ENCODE peak calls at places on chromosomes 11 and 22, in four cellular contexts. P is cardiac muscle cell; F is CD4-positive, alpha-beta T cell; M is SJSA1. L is an unnamed sample.

GRCh38 chr22:48436201-48436931 is 1391.3 kb downstream of the BRD1 start:
- DNase-seq in M (no peak), F (no peak), P (no peak), L (no peak)

GRCh38 chr11:73478737-73479347 is 102.6 kb downstream of the RELT start:
- DNase-seq in P (peak), M (peak), F (no peak), L (no peak)

GRCh38 chr22:38214248-38215056 is 12.7 kb downstream of the MAFF start:
- DNase-seq in P (peak), M (no peak), F (peak), L (no peak)

GRCh38 chr11:1238767-1239595 is 16.1 kb downstream of the MUC5B start:
- DNase-seq in P (peak), F (no peak), M (no peak), L (no peak)

GRCh38 chr22:37295213-37295886 is 13.0 kb downstream of the CYTH4 start:
- DNase-seq in P (no peak), F (no peak), M (no peak), L (no peak)

GRCh38 chr11:76557466-76557865 is 112.6 kb downstream of the EMSY start:
- DNase-seq in P (no peak), F (no peak), M (no peak), L (no peak)

GRCh38 chr22:35749808-35750207 is 32.1 kb downstream of the APOL5 start:
- DNase-seq in M (peak), F (no peak), P (peak), L (no peak)

GRCh38 chr22:25987948-25988347 is 181.3 kb upstream of the SEZ6L start:
- DNase-seq in P (no peak), F (no peak), M (no peak), L (no peak)

GRCh38 chr11:9765320-9766101 is 101.6 kb downstream of the SWAP70 start:
- DNase-seq in P (peak), F (no peak), M (peak), L (no peak)

GRCh38 chr22:33272180-33272579 is 214.0 kb upstream of the SYN3 start:
- DNase-seq in F (no peak), P (no peak), M (no peak), L (no peak)

GRCh38 chr22:48235744-48236143 is 1473.3 kb downstream of the TBC1D22A start:
- DNase-seq in P (no peak), F (no peak), M (no peak), L (no peak)

GRCh38 chr11:96134622-96135021 is 208.4 kb downstream of the MAML2 start:
- DNase-seq in P (no peak), M (no peak), F (no peak), L (no peak)

GRCh38 chr11:45930031-45930794 is 7.8 kb downstream of the LARGE2 start:
- DNase-seq in P (no peak), F (no peak), M (no peak), L (no peak)

GRCh38 chr22:20115691-20116375 is at the start of gene RANBP1:
- DNase-seq in P (no peak), F (no peak), M (no peak), L (no peak)

GRCh38 chr11:33718441-33718840 is 17.8 kb downstream of the CD59 start:
- DNase-seq in M (no peak), F (no peak), P (no peak), L (no peak)

GRCh38 chr11:22065472-22065871 is 127.4 kb upstream of the ANO5 start:
- DNase-seq in F (no peak), P (no peak), M (no peak), L (no peak)

GRCh38 chr11:35104655-35105054 is 34.3 kb upstream of the CD44 start:
- DNase-seq in M (no peak), F (no peak), P (no peak), L (no peak)

GRCh38 chr11:12284321-12285050 is 92.9 kb upstream of the PARVA start:
- DNase-seq in P (no peak), M (peak), F (no peak), L (no peak)

GRCh38 chr11:27963370-27963769 is 144.6 kb downstream of the KIF18A start:
- DNase-seq in P (no peak), M (no peak), F (no peak), L (no peak)
- H3K27ac ChIP-seq in P (no peak), M (no peak), F (no peak), L (no peak)

DNA sequence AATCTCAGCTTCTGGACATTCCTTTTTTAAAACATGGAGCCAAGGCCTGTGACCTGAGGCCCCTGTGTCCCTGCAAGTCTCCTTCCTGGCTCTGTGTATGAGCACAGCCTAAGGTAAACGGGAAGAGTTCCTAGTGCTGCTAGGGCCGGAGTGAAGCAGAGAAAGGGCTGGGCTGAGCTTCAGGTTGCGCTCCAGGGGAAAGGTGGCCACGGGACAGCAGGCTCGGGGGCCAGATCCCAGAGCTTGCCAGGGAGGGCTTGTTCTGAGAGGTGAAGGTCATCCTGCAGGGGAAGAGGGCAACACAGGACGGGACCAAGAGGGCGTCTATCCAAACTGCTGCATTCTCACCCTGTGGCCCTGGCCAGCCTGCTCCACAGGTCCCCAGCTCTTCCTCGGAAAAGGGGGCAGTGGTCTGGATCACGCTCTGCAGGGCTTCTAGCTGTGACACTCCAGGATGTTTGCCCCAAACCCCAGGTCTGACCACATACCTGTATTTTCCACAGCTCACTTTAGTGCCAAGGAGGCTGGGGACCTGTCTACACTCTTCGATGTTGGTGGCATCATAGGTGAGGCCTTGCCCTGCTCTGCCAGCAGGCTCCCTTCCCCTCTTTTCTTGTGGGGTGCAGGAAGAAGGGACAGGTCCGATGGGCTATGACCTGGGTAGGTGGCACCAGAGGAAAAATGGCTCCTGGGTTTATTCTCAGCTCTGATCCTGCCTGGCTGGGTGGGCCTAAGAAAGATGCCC is 20.4 kb downstream of the SLC37A2 start:
- DNase-seq in F (no peak), M (no peak), P (no peak), L (no peak)
- H3K27ac ChIP-seq in F (no peak), M (no peak), P (no peak), L (peak)

DNA sequence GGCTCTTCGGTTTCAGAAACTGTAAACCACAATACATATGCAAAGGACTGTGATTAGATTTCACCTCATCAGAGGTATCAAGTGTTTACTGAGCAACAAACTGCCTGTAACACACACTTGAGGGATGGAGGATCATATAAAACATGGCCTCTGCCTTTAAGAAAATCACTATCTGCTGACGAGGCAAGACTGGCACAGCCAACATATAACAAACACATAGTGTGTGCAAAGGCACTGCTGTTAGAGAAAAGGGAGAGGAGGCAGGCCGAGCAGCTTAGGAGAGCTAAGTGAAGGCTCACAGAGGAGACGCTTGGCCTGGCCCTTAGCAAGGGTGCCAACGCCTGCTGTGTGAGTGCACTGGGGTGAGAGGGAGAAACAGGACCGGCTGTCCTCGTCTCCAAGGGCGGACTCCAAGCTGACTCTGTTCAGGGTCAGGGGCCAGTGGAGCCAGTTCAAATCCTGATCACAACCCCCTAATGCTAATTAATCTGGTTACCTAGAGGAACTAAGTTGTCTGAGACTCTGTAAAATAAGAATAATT is 48.2 kb downstream of the LRFN4 start:
- DNase-seq in M (no peak), F (no peak), P (no peak), L (no peak)
- H3K27ac ChIP-seq in M (no peak), F (no peak), P (no peak), L (peak)

GRCh38 chr22:31288496-31289235 is 3.6 kb downstream of the PIK3IP1 start:
- DNase-seq in P (peak), M (no peak), F (no peak), L (no peak)
- H3K27ac ChIP-seq in P (no peak), M (no peak), F (peak), L (no peak)